ENCODE peak calls at places on chromosomes 13 and 19, in four cellular contexts. One of them, this sample, is unnamed.

GRCh38 chr19:44725251-44725650 is 23.3 kb upstream of the BCL3 start:
- DNase-seq in left ventricle myocardium inferior: no peak
- DNase-seq in activated CD4-positive, alpha-beta T cell treated with anti-CD3 and anti-CD28 coated beads, Interleukin-2, amount 50 U/mL, for 24 hours: no peak
- DNase-seq in IMR-90: no peak
- DNase-seq in this sample: no peak

GRCh38 chr13:102369303-102369702 is 32.5 kb downstream of the FGF14 start:
- DNase-seq in left ventricle myocardium inferior: no peak
- DNase-seq in activated CD4-positive, alpha-beta T cell treated with anti-CD3 and anti-CD28 coated beads, Interleukin-2, amount 50 U/mL, for 24 hours: no peak
- DNase-seq in IMR-90: no peak
- DNase-seq in this sample: no peak

GRCh38 chr19:42068756-42069571 is 1.0 kb downstream of the GRIK5 start:
- DNase-seq in left ventricle myocardium inferior: no peak
- DNase-seq in activated CD4-positive, alpha-beta T cell treated with anti-CD3 and anti-CD28 coated beads, Interleukin-2, amount 50 U/mL, for 24 hours: no peak
- DNase-seq in IMR-90: no peak
- DNase-seq in this sample: no peak

GRCh38 chr13:34458756-34459462 is 483.2 kb upstream of the NBEA start:
- DNase-seq in left ventricle myocardium inferior: peak
- DNase-seq in activated CD4-positive, alpha-beta T cell treated with anti-CD3 and anti-CD28 coated beads, Interleukin-2, amount 50 U/mL, for 24 hours: no peak
- DNase-seq in IMR-90: no peak
- DNase-seq in this sample: no peak

GRCh38 chr13:75222031-75222430 is 259.9 kb downstream of the TBC1D4 start:
- DNase-seq in left ventricle myocardium inferior: no peak
- DNase-seq in activated CD4-positive, alpha-beta T cell treated with anti-CD3 and anti-CD28 coated beads, Interleukin-2, amount 50 U/mL, for 24 hours: no peak
- DNase-seq in IMR-90: peak
- DNase-seq in this sample: no peak

GRCh38 chr19:12766051-12766521 is 9.3 kb downstream of the HOOK2 start:
- DNase-seq in left ventricle myocardium inferior: peak
- DNase-seq in activated CD4-positive, alpha-beta T cell treated with anti-CD3 and anti-CD28 coated beads, Interleukin-2, amount 50 U/mL, for 24 hours: peak
- DNase-seq in IMR-90: peak
- DNase-seq in this sample: peak

GRCh38 chr19:47179643-47180310 is 49.1 kb downstream of the SAE1 start:
- DNase-seq in left ventricle myocardium inferior: no peak
- DNase-seq in activated CD4-positive, alpha-beta T cell treated with anti-CD3 and anti-CD28 coated beads, Interleukin-2, amount 50 U/mL, for 24 hours: no peak
- DNase-seq in IMR-90: no peak
- DNase-seq in this sample: no peak

GRCh38 chr19:43504426-43505185 is at the start of gene PHLDB3:
- DNase-seq in left ventricle myocardium inferior: no peak
- DNase-seq in activated CD4-positive, alpha-beta T cell treated with anti-CD3 and anti-CD28 coated beads, Interleukin-2, amount 50 U/mL, for 24 hours: no peak
- DNase-seq in IMR-90: peak
- DNase-seq in this sample: no peak